ENCODE peak calls at places on chromosomes 16 and 17, in six cellular contexts. U, T, A, D, Q and I are unnamed samples.

GRCh38 chr17:61833536-61834203 is 29.7 kb downstream of the BRIP1 start:
- DNase-seq in U (no peak), T (no peak), A (peak), D (no peak), Q (no peak), I (no peak)

GRCh38 chr17:1693339-1693738 is 8.7 kb upstream of the PRPF8 start:
- DNase-seq in U (no peak), T (no peak), A (no peak), D (no peak), Q (no peak), I (no peak)

GRCh38 chr17:6061290-6061689 is 8.9 kb upstream of the WSCD1 start:
- DNase-seq in U (no peak), T (no peak), A (peak), D (no peak), Q (no peak), I (no peak)

GRCh38 chr16:12871784-12872183 is 29.6 kb upstream of the SHISA9 start:
- DNase-seq in U (no peak), T (no peak), A (no peak), D (no peak), Q (no peak), I (no peak)

GRCh38 chr16:8936421-8936820 is 27.3 kb downstream of the USP7 start:
- DNase-seq in U (peak), T (peak), A (peak), D (peak), Q (no peak), I (no peak)

GRCh38 chr17:82689077-82689476 is 9.4 kb downstream of the RAB40B start:
- DNase-seq in U (no peak), T (no peak), A (no peak), D (no peak), Q (no peak), I (no peak)

GRCh38 chr17:75827291-75828050 is 16.7 kb downstream of the UNC13D start:
- DNase-seq in U (peak), T (peak), A (peak), D (peak), Q (peak), I (peak)

GRCh38 chr17:28900986-28901726 is 1.7 kb downstream of the DHRS13 start:
- DNase-seq in U (no peak), T (no peak), A (no peak), D (no peak), Q (no peak), I (no peak)

GRCh38 chr17:79950306-79950705 is 85.4 kb downstream of the TBC1D16 start:
- DNase-seq in U (no peak), T (peak), A (no peak), D (no peak), Q (no peak), I (no peak)

GRCh38 chr17:78419970-78420820 is 41.7 kb downstream of the PGS1 start:
- DNase-seq in U (no peak), T (peak), A (peak), D (no peak), Q (no peak), I (no peak)

GRCh38 chr17:46870116-46870803 is 18.9 kb downstream of the WNT9B start:
- DNase-seq in U (no peak), T (no peak), A (no peak), D (no peak), Q (no peak), I (no peak)

GRCh38 chr17:36617773-36618172 is 16.4 kb downstream of the MRM1 start:
- DNase-seq in U (no peak), T (no peak), A (no peak), D (no peak), Q (no peak), I (no peak)

GRCh38 chr17:47718634-47719405 is 14.2 kb upstream of the TBX21 start:
- DNase-seq in U (no peak), T (no peak), A (no peak), D (no peak), Q (no peak), I (no peak)

GRCh38 chr16:56353054-56353921 is 72.1 kb downstream of the AMFR start:
- DNase-seq in U (no peak), T (peak), A (no peak), D (no peak), Q (no peak), I (no peak)

GRCh38 chr16:26524831-26525230 is 541.9 kb upstream of the C16orf82 start:
- DNase-seq in U (no peak), T (no peak), A (no peak), D (no peak), Q (no peak), I (no peak)

GRCh38 chr17:42872251-42872965 is 21.4 kb downstream of the AOC3 start:
- DNase-seq in U (no peak), T (no peak), A (no peak), D (no peak), Q (no peak), I (no peak)

GRCh38 chr16:20023190-20023589 is 50.5 kb downstream of the GPR139 start:
- DNase-seq in U (no peak), T (no peak), A (no peak), D (peak), Q (no peak), I (no peak)

GRCh38 chr16:75385507-75386152 is 47.7 kb downstream of the CFDP1 start:
- DNase-seq in U (no peak), T (no peak), A (peak), D (peak), Q (peak), I (peak)

GRCh38 chr16:4944333-4945281 is 7.7 kb upstream of the PPL start:
- DNase-seq in U (no peak), T (peak), A (peak), D (peak), Q (peak), I (peak)

GRCh38 chr16:66841366-66841765 is 2.8 kb upstream of the CA7 start:
- DNase-seq in U (no peak), T (no peak), A (no peak), D (no peak), Q (no peak), I (no peak)

GRCh38 chr16:72198021-72198420 is 26.1 kb upstream of the PMFBP1 start:
- DNase-seq in U (no peak), T (peak), A (peak), D (no peak), Q (peak), I (peak)

GRCh38 chr16:67969286-67970039 is 1.0 kb upstream of the SLC12A4 start:
- DNase-seq in U (no peak), T (no peak), A (no peak), D (peak), Q (no peak), I (no peak)